ENCODE peak calls at places on chromosome 22, in four cellular contexts. B, M, Q and T are unnamed samples.

GRCh38 chr22:33188316-33188715 is 130.1 kb upstream of the SYN3 start:
- DNase-seq in Q (no peak), B (no peak), M (no peak), T (no peak)

GRCh38 chr22:39592104-39593060 is 21.8 kb downstream of the CACNA1I start:
- DNase-seq in B (peak), M (no peak), Q (no peak), T (no peak)

GRCh38 chr22:23888615-23889401 is 5.4 kb upstream of the MIF start:
- DNase-seq in M (no peak), Q (no peak), B (no peak), T (peak)

GRCh38 chr22:36321797-36322601 is 65.8 kb downstream of the MYH9 start:
- DNase-seq in B (no peak), M (no peak), Q (no peak), T (no peak)

GRCh38 chr22:24953294-24954113 is 988 bp downstream of the KIAA1671 start:
- DNase-seq in M (peak), B (peak), Q (no peak), T (no peak)

GRCh38 chr22:50571264-50572175 is 6.7 kb downstream of the CPT1B start:
- DNase-seq in Q (no peak), B (no peak), M (no peak), T (no peak)

GRCh38 chr22:37079668-37080171 is 28.2 kb downstream of the KCTD17 start:
- DNase-seq in Q (no peak), B (no peak), M (peak), T (no peak)

GRCh38 chr22:23107487-23108323 is 34.1 kb downstream of the RSPH14 start:
- DNase-seq in Q (no peak), B (no peak), M (no peak), T (no peak)